ENCODE peak calls at places on chromosomes 3 and 15, in six cellular contexts. Z, X, S, V, E and I are unnamed samples.

GRCh38 chr15:63367390-63367789 is 14.3 kb downstream of the CA12 start:
- DNase-seq in Z (no peak), V (no peak), E (no peak), S (no peak), X (no peak), I (no peak)

GRCh38 chr15:58678683-58679082 is 70.8 kb downstream of the ADAM10 start:
- DNase-seq in X (no peak), Z (no peak), V (peak), E (no peak), S (no peak), I (no peak)

GRCh38 chr15:57589276-57590073 is 2.2 kb upstream of the MYZAP start:
- DNase-seq in E (no peak), V (no peak), X (no peak), S (no peak), Z (no peak), I (no peak)

GRCh38 chr15:29652595-29652994 is 169.7 kb downstream of the TJP1 start:
- DNase-seq in X (no peak), Z (no peak), E (no peak), S (no peak), V (no peak), I (no peak)

GRCh38 chr15:59492389-59493377 is 54.7 kb downstream of the FAM81A start:
- DNase-seq in V (peak), X (peak), E (peak), S (peak), Z (no peak), I (peak)

GRCh38 chr15:69031013-69032001 is 16.8 kb downstream of the NOX5 start:
- DNase-seq in X (no peak), E (peak), S (no peak), V (no peak), Z (no peak), I (peak)

GRCh38 chr3:100411091-100411982 is 10.0 kb downstream of the LNP1 start:
- DNase-seq in Z (no peak), V (no peak), X (no peak), E (no peak), S (no peak), I (no peak)

GRCh38 chr15:101121511-101122090 is 130.2 kb downstream of the CHSY1 start:
- DNase-seq in Z (peak), E (peak), S (peak), X (no peak), V (peak), I (peak)

GRCh38 chr15:100230784-100231183 is 111.0 kb downstream of the ADAMTS17 start:
- DNase-seq in E (no peak), S (no peak), X (no peak), V (no peak), Z (no peak), I (no peak)

GRCh38 chr15:84824260-84824690 is 7.1 kb downstream of the ALPK3 start:
- DNase-seq in S (no peak), Z (no peak), X (no peak), V (no peak), E (no peak), I (peak)

GRCh38 chr15:79282371-79283251 is at the start of gene ANKRD34C:
- DNase-seq in V (no peak), E (peak), S (no peak), X (no peak), Z (no peak), I (no peak)

GRCh38 chr3:163983948-163984347 is 1094.3 kb downstream of the SI start:
- DNase-seq in E (no peak), X (no peak), S (no peak), V (no peak), Z (no peak), I (no peak)

GRCh38 chr3:28349397-28350000 is 875 bp upstream of the AZI2 start:
- DNase-seq in V (peak), S (no peak), X (no peak), Z (no peak), E (no peak), I (no peak)